ENCODE peak calls at places on chromosomes 11 and 22, in four cellular contexts. One of them, this sample, is unnamed.

GRCh38 chr22:20021196-20022181 is 579 bp downstream of the TANGO2 start:
- DNase-seq in GM12878: no peak
- DNase-seq in HepG2: peak; percentile 49
- DNase-seq in WTC11: no peak
- DNase-seq in this sample: peak; percentile 92

GRCh38 chr11:2271077-2271326 is 614 bp upstream of the ASCL2 start:
- DNase-seq in GM12878: no peak
- DNase-seq in HepG2: no peak
- DNase-seq in WTC11: no peak
- DNase-seq in this sample: peak; percentile 68

GRCh38 chr11:103703954-103704353 is 332.5 kb upstream of the DDI1 start:
- DNase-seq in GM12878: no peak
- DNase-seq in HepG2: no peak
- DNase-seq in WTC11: no peak
- DNase-seq in this sample: no peak

GRCh38 chr11:70105755-70106571 is 27.8 kb downstream of the ANO1 start:
- DNase-seq in GM12878: no peak
- DNase-seq in HepG2: no peak
- DNase-seq in WTC11: no peak
- DNase-seq in this sample: no peak

GRCh38 chr11:14687943-14688627 is 44.5 kb downstream of the PDE3B start:
- DNase-seq in GM12878: no peak
- DNase-seq in HepG2: peak; percentile 54
- DNase-seq in WTC11: no peak
- DNase-seq in this sample: no peak

GRCh38 chr11:135027461-135027860 is 615.4 kb upstream of the B3GAT1 start:
- DNase-seq in GM12878: no peak
- DNase-seq in HepG2: peak; percentile 12
- DNase-seq in WTC11: peak; percentile 70
- DNase-seq in this sample: peak; percentile 51

GRCh38 chr11:115606223-115607220 is 102.3 kb upstream of the CADM1 start:
- DNase-seq in GM12878: no peak
- DNase-seq in HepG2: no peak
- DNase-seq in WTC11: no peak
- DNase-seq in this sample: no peak

GRCh38 chr22:38403806-38404205 is 51.2 kb downstream of the KCNJ4 start:
- DNase-seq in GM12878: no peak
- DNase-seq in HepG2: no peak
- DNase-seq in WTC11: no peak
- DNase-seq in this sample: no peak

GRCh38 chr11:134393638-134394037 is 18.4 kb downstream of the B3GAT1 start:
- DNase-seq in GM12878: no peak
- DNase-seq in HepG2: peak; percentile 13
- DNase-seq in WTC11: peak; percentile 33
- DNase-seq in this sample: peak; percentile 74

GRCh38 chr22:38350444-38351359 is 33.5 kb upstream of the CSNK1E start:
- DNase-seq in GM12878: no peak
- DNase-seq in HepG2: no peak
- DNase-seq in WTC11: no peak
- DNase-seq in this sample: no peak

GRCh38 chr11:89184021-89184420 is 6.3 kb downstream of the TYR start:
- DNase-seq in GM12878: no peak
- DNase-seq in HepG2: no peak
- DNase-seq in WTC11: no peak
- DNase-seq in this sample: no peak

GRCh38 chr11:81772161-81772560 is 961.5 kb downstream of the FAM181B start:
- DNase-seq in GM12878: no peak
- DNase-seq in HepG2: no peak
- DNase-seq in WTC11: no peak
- DNase-seq in this sample: no peak

GRCh38 chr11:2772544-2773031 is 72.8 kb upstream of the KCNQ1OT1 start:
- DNase-seq in GM12878: no peak
- DNase-seq in HepG2: no peak
- DNase-seq in WTC11: peak; percentile 4
- DNase-seq in this sample: no peak

GRCh38 chr11:44753965-44754645 is 27.3 kb downstream of the TSPAN18 start:
- DNase-seq in GM12878: no peak
- DNase-seq in HepG2: no peak
- DNase-seq in WTC11: no peak
- DNase-seq in this sample: no peak

GRCh38 chr11:23155503-23155902 is 295.2 kb upstream of the CCDC179 start:
- DNase-seq in GM12878: no peak
- DNase-seq in HepG2: no peak
- DNase-seq in WTC11: no peak
- DNase-seq in this sample: no peak

GRCh38 chr11:66388746-66389386 is 17.3 kb upstream of the SLC29A2 start:
- DNase-seq in GM12878: no peak
- DNase-seq in HepG2: peak; percentile 78
- DNase-seq in WTC11: peak; percentile 89
- DNase-seq in this sample: peak; percentile 85

GRCh38 chr11:66391322-66391721 is 19.8 kb upstream of the SLC29A2 start:
- DNase-seq in GM12878: no peak
- DNase-seq in HepG2: no peak
- DNase-seq in WTC11: no peak
- DNase-seq in this sample: no peak

DNA sequence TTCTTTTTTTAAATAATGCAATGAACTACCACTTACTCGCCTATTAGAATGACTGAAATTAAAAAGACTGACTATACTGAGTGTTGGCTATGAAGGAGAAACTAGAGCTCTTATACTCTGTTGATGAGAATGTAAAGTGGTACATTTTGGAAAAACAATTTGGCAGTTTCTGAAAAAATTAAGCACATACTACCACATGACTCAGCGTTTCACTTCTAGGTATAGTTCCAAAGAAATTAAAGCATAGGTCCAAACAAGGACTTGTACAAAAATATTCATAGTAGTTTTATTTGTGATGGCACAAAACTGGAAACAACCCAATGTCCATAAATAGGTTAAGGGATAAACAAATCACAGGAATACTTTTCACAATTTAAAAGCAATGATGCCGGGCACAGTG is 22.4 kb upstream of the SLC29A2 start:
- DNase-seq in GM12878: no peak
- DNase-seq in HepG2: no peak
- DNase-seq in WTC11: no peak
- DNase-seq in this sample: no peak
- TF ChIP-seq ETV6 in GM12878: no peak
- TF ChIP-seq ETV6 in HepG2: no peak
- TF ChIP-seq ETV6 in WTC11: no peak
- TF ChIP-seq ETV6 in this sample: no peak

GRCh38 chr11:7851391-7851790 is 54.6 kb upstream of the OR5P2 start:
- DNase-seq in GM12878: no peak
- DNase-seq in HepG2: peak; percentile 2
- DNase-seq in WTC11: no peak
- DNase-seq in this sample: peak; percentile 7
- TF ChIP-seq ETV6 in GM12878: no peak
- TF ChIP-seq ETV6 in HepG2: no peak
- TF ChIP-seq ETV6 in WTC11: no peak
- TF ChIP-seq ETV6 in this sample: no peak

DNA sequence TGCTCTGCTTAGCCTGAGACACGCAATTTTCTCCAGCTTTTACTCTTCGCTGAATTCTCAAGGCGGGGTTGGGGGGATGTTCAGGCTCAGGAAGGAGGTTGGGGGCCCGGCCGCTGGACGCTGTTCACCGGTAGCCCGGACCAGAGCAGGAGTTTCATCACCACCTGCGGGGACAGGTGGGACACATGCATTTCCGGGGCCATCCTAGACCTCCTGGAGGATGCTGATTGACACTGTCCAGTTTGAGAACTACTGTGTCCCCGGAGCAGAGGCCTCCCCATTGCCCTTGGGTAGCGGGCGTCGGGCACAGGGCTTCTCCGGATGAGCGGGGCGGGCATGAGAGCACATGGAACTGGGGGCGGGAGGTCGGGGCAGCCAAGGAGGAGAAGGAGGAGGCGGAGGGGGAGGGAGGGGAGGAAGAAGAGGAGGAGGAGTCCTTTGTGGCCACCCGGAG is 144.0 kb upstream of the GRK3 start:
- DNase-seq in GM12878: no peak
- DNase-seq in HepG2: no peak
- DNase-seq in WTC11: no peak
- DNase-seq in this sample: no peak
- TF ChIP-seq ETV6 in GM12878: no peak
- TF ChIP-seq ETV6 in HepG2: no peak
- TF ChIP-seq ETV6 in WTC11: no peak
- TF ChIP-seq ETV6 in this sample: no peak

GRCh38 chr11:84089072-84090057 is 803.2 kb upstream of the CCDC90B start:
- DNase-seq in GM12878: no peak
- DNase-seq in HepG2: peak; percentile 1
- DNase-seq in WTC11: no peak
- DNase-seq in this sample: no peak
- TF ChIP-seq ETV6 in GM12878: no peak
- TF ChIP-seq ETV6 in HepG2: no peak
- TF ChIP-seq ETV6 in WTC11: no peak
- TF ChIP-seq ETV6 in this sample: no peak

This sample was measured in K562.